ENCODE peak calls at places on chromosome 1, in eight cellular contexts. T is COR-L47; E is NCI-H2081 treated with DMSO at 0.1 percent for 48 hours; F is left cardiac atrium; O is right lobe of liver; C is activated naive CD4-positive, alpha-beta T cell treated with Interleukin-2 at 50 U/mL for 16 hours; J is dermis blood vessel endothelial cell; Y is EL. X is an unnamed sample.

GRCh38 chr1:161816201-161816600 is 50.1 kb downstream of the ATF6 start:
- DNase-seq in O (no peak), F (no peak), C (no peak), J (no peak), E (no peak), Y (peak), T (no peak), X (no peak)

GRCh38 chr1:5857011-5857410 is 135.2 kb downstream of the NPHP4 start:
- DNase-seq in F (no peak), C (no peak), J (no peak), O (no peak), Y (no peak), T (no peak), E (no peak), X (no peak)

GRCh38 chr1:91640877-91641526 is 140.4 kb downstream of the CDC7 start:
- DNase-seq in O (no peak), C (no peak), Y (no peak), F (no peak), T (no peak), J (no peak), E (no peak), X (no peak)

GRCh38 chr1:15342568-15342967 is 67.1 kb upstream of the EFHD2 start:
- DNase-seq in O (no peak), J (no peak), T (no peak), F (no peak), E (no peak), Y (no peak), C (no peak), X (no peak)

GRCh38 chr1:108962681-108963051 is 618 bp downstream of the CLCC1 start:
- DNase-seq in F (peak), J (no peak), O (no peak), C (peak), E (no peak), Y (no peak), T (no peak), X (peak)

GRCh38 chr1:157113116-157113515 is 13.5 kb upstream of the ETV3L start:
- DNase-seq in C (no peak), O (no peak), F (no peak), T (no peak), J (no peak), E (no peak), Y (no peak), X (no peak)

GRCh38 chr1:177567393-177567792 is 396.6 kb downstream of the BRINP2 start:
- DNase-seq in F (no peak), O (no peak), Y (peak), T (no peak), J (no peak), E (no peak), C (no peak), X (no peak)

GRCh38 chr1:219277304-219277840 is 103.7 kb downstream of the LYPLAL1 start:
- DNase-seq in Y (no peak), F (no peak), C (no peak), O (no peak), J (no peak), T (no peak), E (no peak), X (no peak)

GRCh38 chr1:246170574-246171261 is 336.4 kb downstream of the SMYD3 start:
- DNase-seq in E (no peak), Y (no peak), T (no peak), J (no peak), O (no peak), F (no peak), C (no peak), X (no peak)

GRCh38 chr1:245046764-245047163 is 108.0 kb upstream of the KIF26B start:
- DNase-seq in T (no peak), O (no peak), E (no peak), C (no peak), F (no peak), J (no peak), Y (no peak), X (no peak)

GRCh38 chr1:88855986-88856385 is 35.4 kb downstream of the GTF2B start:
- DNase-seq in E (no peak), Y (no peak), J (peak), C (no peak), O (no peak), F (no peak), T (no peak), X (no peak)